ENCODE peak calls at places on chromosomes 13 and 19, in ten cellular contexts. S is GM12891, D is HL-60, Z is transverse colon, F is breast epithelium, P is SK-N-SH, W is GM23338, Q is K562, O is upper lobe of left lung, A is GM12878. C is an unnamed sample.

GRCh38 chr13:36356058-36356457 is 9.9 kb upstream of the SPART start:
- DNase-seq in W (no peak), F (no peak), P (no peak), S (no peak), O (no peak), Q (no peak), D (no peak), Z (no peak), A (no peak), C (no peak)

GRCh38 chr13:35484384-35484783 is 7.9 kb upstream of the MAB21L1 start:
- DNase-seq in F (no peak), A (no peak), O (no peak), W (no peak), P (no peak), S (no peak), D (no peak), Z (no peak), Q (no peak), C (no peak)

GRCh38 chr13:75704942-75705320 is 68.8 kb downstream of the LMO7 start:
- DNase-seq in S (no peak), P (no peak), O (peak), W (peak), D (no peak), Q (no peak), A (no peak), Z (peak), F (peak), C (no peak)

GRCh38 chr13:52994865-52995264 is 33.7 kb upstream of the OLFM4 start:
- DNase-seq in W (no peak), S (no peak), Z (no peak), O (no peak), F (no peak), D (no peak), A (no peak), P (no peak), Q (no peak), C (no peak)

GRCh38 chr19:55257461-55258411 is 1.1 kb downstream of the PPP6R1 start:
- DNase-seq in S (no peak), P (peak), W (peak), Q (peak), F (no peak), A (no peak), Z (no peak), D (peak), O (no peak), C (peak)

GRCh38 chr13:99385161-99385560 is 78.0 kb upstream of the GPR183 start:
- DNase-seq in Q (no peak), D (no peak), F (no peak), W (no peak), S (no peak), A (no peak), Z (no peak), P (no peak), O (no peak), C (no peak)

GRCh38 chr13:97310809-97311436 is 88.8 kb downstream of the MBNL2 start:
- DNase-seq in O (no peak), Z (no peak), Q (no peak), D (no peak), W (no peak), A (no peak), F (no peak), S (no peak), P (peak), C (no peak)

GRCh38 chr19:48772503-48772953 is 17.2 kb downstream of the FGF21 start:
- DNase-seq in O (peak), F (peak), Z (no peak), W (no peak), S (no peak), Q (no peak), D (no peak), P (no peak), A (no peak), C (no peak)

GRCh38 chr13:28000567-28000966 is 12.1 kb upstream of the URAD start:
- DNase-seq in Z (no peak), P (no peak), A (no peak), W (peak), O (no peak), D (no peak), F (no peak), Q (no peak), S (no peak), C (no peak)

GRCh38 chr19:3546119-3546518 is 7.1 kb downstream of the TEKTIP1 start:
- DNase-seq in P (no peak), S (no peak), A (no peak), Q (no peak), O (no peak), D (no peak), W (no peak), Z (no peak), F (no peak), C (no peak)

GRCh38 chr19:58346961-58347929 is 6.0 kb downstream of the A1BG start:
- DNase-seq in W (peak), P (peak), A (no peak), Z (peak), F (peak), O (peak), D (peak), Q (peak), S (peak), C (peak)

GRCh38 chr13:25347156-25347555 is 24.6 kb upstream of the ATP8A2 start:
- DNase-seq in Q (no peak), O (no peak), S (no peak), F (no peak), Z (no peak), W (peak), P (no peak), A (no peak), D (no peak), C (no peak)

GRCh38 chr19:38233740-38234251 is 9.8 kb upstream of the DPF1 start:
- DNase-seq in Q (peak), P (peak), O (peak), W (peak), F (peak), Z (peak), A (no peak), S (peak), D (peak), C (peak)

GRCh38 chr13:53839461-53839860 is 810.8 kb downstream of the OLFM4 start:
- DNase-seq in O (no peak), A (no peak), W (no peak), P (no peak), S (no peak), D (no peak), F (no peak), Z (no peak), Q (no peak), C (no peak)

GRCh38 chr13:93151277-93151676 is 75.3 kb upstream of the GPC6 start:
- DNase-seq in O (no peak), P (no peak), D (peak), Z (no peak), W (no peak), A (no peak), F (no peak), Q (no peak), S (no peak), C (no peak)

GRCh38 chr13:36030670-36031331 is 100.4 kb downstream of the DCLK1 start:
- DNase-seq in W (peak), Q (no peak), A (no peak), S (no peak), Z (no peak), O (no peak), D (no peak), F (no peak), P (peak), C (no peak)

GRCh38 chr13:76597868-76598267 is 288.3 kb downstream of the KCTD12 start:
- DNase-seq in P (no peak), S (no peak), A (no peak), Q (no peak), Z (no peak), D (no peak), W (no peak), O (no peak), F (no peak), C (no peak)

GRCh38 chr19:46904114-46905060 is 43.6 kb downstream of the ARHGAP35 start:
- DNase-seq in S (no peak), O (no peak), F (no peak), A (no peak), Q (no peak), D (no peak), P (peak), Z (no peak), W (peak), C (no peak)

GRCh38 chr13:57918913-57919312 is 287.4 kb downstream of the PCDH17 start:
- DNase-seq in A (no peak), P (no peak), Z (no peak), F (no peak), Q (no peak), O (no peak), S (no peak), W (peak), D (no peak), C (no peak)

GRCh38 chr13:23321534-23322241 is 111.8 kb downstream of the SACS start:
- DNase-seq in S (peak), A (peak), Z (peak), Q (no peak), O (no peak), F (no peak), W (no peak), P (no peak), D (no peak), C (no peak)

GRCh38 chr19:42512743-42513304 is 15.5 kb downstream of the CEACAM1 start:
- DNase-seq in Q (no peak), Z (no peak), D (no peak), A (peak), W (no peak), F (no peak), S (no peak), O (no peak), P (no peak), C (no peak)

GRCh38 chr13:94176576-94176975 is 302.9 kb downstream of the DCT start:
- DNase-seq in D (no peak), F (no peak), S (no peak), A (no peak), W (no peak), P (no peak), O (no peak), Q (no peak), Z (no peak), C (no peak)

GRCh38 chr19:30387311-30388115 is 15.3 kb downstream of the ZNF536 start:
- DNase-seq in D (no peak), Q (no peak), W (no peak), O (no peak), F (no peak), S (no peak), Z (no peak), P (peak), A (no peak), C (no peak)

GRCh38 chr19:54127688-54128440 is 9.7 kb upstream of the CNOT3 start:
- DNase-seq in Z (no peak), F (no peak), A (no peak), Q (no peak), S (no peak), D (no peak), P (no peak), W (no peak), O (no peak), C (no peak)

GRCh38 chr19:54128441-54128725 is 9.2 kb upstream of the CNOT3 start:
- DNase-seq in D (no peak), W (no peak), O (no peak), F (no peak), Z (no peak), A (no peak), S (no peak), Q (no peak), P (no peak), C (no peak)

GRCh38 chr19:54129617-54129996 is 8.0 kb upstream of the CNOT3 start:
- DNase-seq in P (no peak), Q (no peak), W (no peak), F (no peak), D (no peak), O (no peak), A (no peak), S (no peak), Z (no peak), C (no peak)

GRCh38 chr19:54125713-54126112 is 10.2 kb downstream of the PRPF31 start:
- DNase-seq in S (no peak), P (no peak), F (no peak), D (no peak), Z (no peak), Q (no peak), O (no peak), A (no peak), W (no peak), C (no peak)

DNA sequence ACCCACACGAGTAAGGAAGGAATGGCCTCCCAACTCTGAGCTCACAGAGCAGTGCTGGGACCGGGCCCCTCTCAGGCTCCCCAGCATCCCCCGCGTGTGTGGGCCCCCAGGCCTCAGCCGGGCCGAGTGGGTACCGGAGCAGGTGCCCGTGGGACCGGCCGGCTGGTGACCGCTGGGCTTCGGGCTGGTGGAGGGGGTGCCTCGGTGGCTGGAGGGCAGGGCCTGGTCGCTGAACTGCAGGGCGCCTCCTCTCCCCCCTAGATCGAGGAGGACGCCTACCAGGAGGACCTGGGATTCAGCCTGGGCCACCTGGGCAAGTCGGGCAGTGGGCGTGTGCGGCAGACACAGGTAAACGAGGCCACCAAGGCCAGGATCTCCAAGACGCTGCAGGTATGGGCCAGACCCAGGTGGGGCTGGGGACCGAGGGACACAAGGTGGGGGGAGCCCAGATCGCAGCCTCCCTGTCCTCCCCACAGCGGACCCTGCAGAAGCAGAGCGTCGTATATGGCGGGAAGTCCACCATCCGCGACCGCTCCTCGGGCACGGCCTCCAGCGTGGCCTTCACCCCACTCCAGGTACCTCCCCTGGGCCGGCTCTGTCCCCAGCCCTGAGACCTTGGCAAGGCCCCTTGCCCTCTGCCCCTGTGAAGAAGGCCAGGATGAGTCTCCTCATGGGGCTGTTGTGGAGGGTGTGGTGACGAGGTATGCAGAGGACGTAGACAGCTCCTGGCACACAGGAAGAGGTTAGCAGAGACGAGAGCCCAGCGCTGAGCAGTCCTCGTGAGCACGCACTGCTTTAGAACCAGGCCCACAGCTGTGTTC is 8.6 kb upstream of the CNOT3 start:
- DNase-seq in Z (no peak), W (no peak), A (no peak), O (no peak), S (no peak), F (no peak), P (no peak), Q (no peak), D (no peak), C (no peak)
- TF ChIP-seq POLR2AphosphoS5 in Z (no peak), W (no peak), A (no peak), O (no peak), S (no peak), F (no peak), P (no peak), Q (no peak), D (no peak), C (no peak)

GRCh38 chr13:48446454-48446853 is 33.5 kb upstream of the LPAR6 start:
- DNase-seq in F (no peak), P (no peak), Q (no peak), A (no peak), O (no peak), W (no peak), S (no peak), D (no peak), Z (no peak), C (no peak)
- TF ChIP-seq POLR2AphosphoS5 in F (no peak), P (no peak), Q (no peak), A (no peak), O (no peak), W (no peak), S (no peak), D (no peak), Z (no peak), C (no peak)

DNA sequence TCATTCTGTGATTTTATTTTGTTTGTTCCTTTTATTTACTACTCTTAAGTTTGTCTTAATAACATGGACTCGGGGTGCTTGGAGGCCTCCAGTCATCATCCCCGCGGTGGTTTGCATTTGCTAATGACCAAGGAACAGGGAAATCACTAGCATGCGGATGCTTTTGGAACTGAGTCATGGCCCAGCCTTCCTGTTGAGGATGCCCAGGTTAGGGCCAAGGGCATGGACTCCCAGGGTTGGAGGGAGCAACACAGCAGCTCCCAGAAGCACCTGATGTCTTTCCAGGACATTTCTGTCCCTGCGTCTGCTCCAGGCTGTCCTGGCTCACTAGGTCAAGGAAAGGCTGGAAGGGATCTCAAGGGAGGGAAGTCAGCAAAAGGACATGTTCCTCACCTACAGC is 423.7 kb upstream of the TSHZ3 start:
- DNase-seq in Q (no peak), O (no peak), D (no peak), F (no peak), P (no peak), A (no peak), Z (no peak), W (no peak), S (no peak), C (no peak)
- TF ChIP-seq POLR2AphosphoS5 in Q (no peak), O (no peak), D (no peak), F (no peak), P (no peak), A (no peak), Z (no peak), W (no peak), S (no peak), C (no peak)

GRCh38 chr19:51246153-51246552 is 4.7 kb upstream of the SIGLECL1 start:
- DNase-seq in Z (no peak), D (peak), A (no peak), S (no peak), O (no peak), W (peak), F (no peak), Q (no peak), P (no peak), C (no peak)

GRCh38 chr19:51253088-51253806 is 2.4 kb downstream of the SIGLECL1 start:
- DNase-seq in F (no peak), S (no peak), W (no peak), A (no peak), P (no peak), D (no peak), O (no peak), Z (no peak), Q (no peak), C (no peak)

GRCh38 chr19:51251453-51251790 is 542 bp downstream of the SIGLECL1 start:
- DNase-seq in Z (no peak), F (no peak), W (no peak), D (no peak), O (no peak), A (no peak), P (no peak), Q (no peak), S (no peak), C (no peak)

GRCh38 chr19:51247972-51248371 is 2.9 kb upstream of the SIGLECL1 start:
- DNase-seq in S (no peak), F (no peak), P (no peak), D (no peak), A (no peak), W (no peak), Z (no peak), Q (no peak), O (no peak), C (no peak)

DNA sequence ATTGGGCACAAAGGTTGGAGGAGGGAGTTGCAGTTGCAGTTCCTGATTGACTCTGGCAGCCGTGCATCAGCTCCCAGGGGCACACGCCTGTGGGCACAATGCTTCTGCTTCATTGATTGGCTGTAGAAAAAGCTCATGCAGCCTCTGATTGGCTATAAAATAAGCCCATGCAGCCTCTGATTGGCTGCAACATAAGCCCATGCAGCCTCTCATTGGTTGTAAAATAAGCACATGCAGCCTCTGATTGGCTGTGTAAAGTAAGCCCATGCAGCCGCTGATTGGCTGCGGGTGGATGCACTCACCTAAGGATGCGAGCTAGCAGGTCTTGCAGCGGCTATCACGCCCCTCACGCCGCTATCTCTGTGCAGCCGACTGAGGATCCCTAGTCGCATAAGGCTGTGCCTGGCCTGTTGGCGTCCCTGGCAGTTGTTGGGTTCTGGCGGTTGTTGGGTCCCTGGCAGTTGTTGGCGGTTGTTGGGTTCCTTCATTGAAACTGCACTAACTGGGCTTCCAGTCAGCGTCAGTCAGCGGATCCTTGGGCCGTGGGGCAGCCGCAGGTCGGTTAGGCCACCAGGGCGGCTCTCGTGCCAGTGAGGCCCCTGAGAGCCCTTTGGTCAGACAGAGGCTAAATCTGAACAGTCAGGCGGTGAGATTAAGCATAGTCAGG is at the start of gene SIGLECL1:
- DNase-seq in O (no peak), Q (no peak), A (no peak), Z (no peak), S (no peak), P (no peak), D (no peak), F (no peak), W (peak), C (no peak)
- TF ChIP-seq POLR2AphosphoS5 in O (no peak), Q (no peak), A (no peak), Z (no peak), S (no peak), P (no peak), D (no peak), F (no peak), W (no peak), C (no peak)

DNA sequence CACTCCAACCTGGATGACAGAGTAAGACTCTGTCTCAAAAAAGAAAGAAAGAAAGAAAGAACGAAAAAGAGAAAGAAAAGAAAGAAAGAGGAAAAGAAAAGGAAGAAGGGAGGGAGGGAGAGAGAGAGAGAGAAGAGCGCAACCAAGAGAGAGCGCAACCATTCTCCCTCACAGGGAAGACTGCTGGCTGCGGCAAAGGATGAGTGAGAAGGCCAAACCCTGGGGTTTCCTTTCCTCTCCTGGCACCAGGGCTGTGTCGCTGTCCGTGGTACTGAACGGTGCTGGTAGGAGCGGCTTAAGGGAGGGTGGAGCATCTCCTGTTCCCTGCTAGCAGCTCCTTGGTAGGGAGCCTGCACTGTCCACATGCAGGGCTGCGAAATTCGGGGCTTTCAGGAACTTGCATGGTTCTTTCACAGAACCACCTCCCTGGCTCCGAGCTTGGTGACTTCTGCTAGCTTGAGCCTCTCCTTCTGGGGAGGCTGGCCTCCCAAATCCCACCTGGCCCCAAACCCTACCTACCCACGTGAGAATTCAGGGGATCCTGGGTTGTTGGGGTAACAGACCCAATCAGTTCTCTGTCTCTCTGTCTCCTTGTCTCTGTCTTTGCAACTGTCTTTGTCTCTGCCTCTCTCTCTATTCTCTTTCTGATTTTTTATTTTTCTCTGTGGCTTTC is 51.1 kb upstream of the ZNRF4 start:
- DNase-seq in P (no peak), A (no peak), S (peak), W (peak), D (peak), Q (peak), F (peak), Z (peak), O (peak), C (peak)
- TF ChIP-seq POLR2AphosphoS5 in P (no peak), A (no peak), S (no peak), W (no peak), D (no peak), Q (no peak), F (no peak), Z (no peak), O (no peak), C (no peak)

GRCh38 chr19:513368-514165 is 6.3 kb downstream of the TPGS1 start:
- DNase-seq in O (no peak), Q (no peak), W (no peak), P (no peak), F (no peak), A (no peak), Z (no peak), S (no peak), D (no peak), C (no peak)

GRCh38 chr19:508204-509150 is 1.2 kb downstream of the TPGS1 start:
- DNase-seq in Z (no peak), O (no peak), F (no peak), W (no peak), P (no peak), A (no peak), Q (peak), D (no peak), S (no peak), C (peak)

GRCh38 chr19:511101-511841 is 4.0 kb downstream of the TPGS1 start:
- DNase-seq in D (peak), S (no peak), Z (peak), F (no peak), O (peak), Q (no peak), W (no peak), A (no peak), P (no peak), C (peak)

GRCh38 chr19:512548-513365 is 5.5 kb downstream of the TPGS1 start:
- DNase-seq in P (no peak), F (no peak), O (peak), Z (no peak), W (no peak), D (no peak), S (no peak), A (no peak), Q (no peak), C (peak)

GRCh38 chr19:510606-511100 is 3.4 kb downstream of the TPGS1 start:
- DNase-seq in W (peak), S (peak), P (peak), Z (peak), Q (peak), D (peak), O (peak), A (peak), F (no peak), C (peak)
- TF ChIP-seq POLR2AphosphoS5 in W (no peak), S (no peak), P (no peak), Z (no peak), Q (no peak), D (peak), O (no peak), A (no peak), F (no peak), C (peak)